ENCODE peak calls at places on chromosomes 2 and 18, in ten cellular contexts. One of them, this sample, is unnamed.

GRCh38 chr18:11323359-11323819 is 174.0 kb upstream of the PIEZO2 start:
- DNase-seq in NCI-H1694: no peak
- DNase-seq in endodermal cell: peak
- DNase-seq in activated gamma-delta T cell treated with Interleukin-2 at 50 U/mL for 16 hours: no peak
- DNase-seq in left lobe of liver: no peak
- DNase-seq in PC-3: peak
- DNase-seq in NCI-H774: no peak
- DNase-seq in NCI-H2227 treated with DMSO at 0.1 percent for 48 hours: no peak
- DNase-seq in thoracic aorta: no peak
- DNase-seq in amygdala: no peak
- DNase-seq in this sample: peak

GRCh38 chr2:233448220-233448559 is 93.9 kb downstream of the DGKD start:
- DNase-seq in thoracic aorta: no peak
- DNase-seq in NCI-H1694: no peak
- DNase-seq in endodermal cell: peak
- DNase-seq in amygdala: no peak
- DNase-seq in NCI-H2227 treated with DMSO at 0.1 percent for 48 hours: no peak
- DNase-seq in NCI-H774: no peak
- DNase-seq in PC-3: peak
- DNase-seq in activated gamma-delta T cell treated with Interleukin-2 at 50 U/mL for 16 hours: no peak
- DNase-seq in left lobe of liver: no peak
- DNase-seq in this sample: peak

GRCh38 chr2:112916625-112917024 is 5.7 kb downstream of the IL37 start:
- DNase-seq in NCI-H1694: no peak
- DNase-seq in amygdala: no peak
- DNase-seq in thoracic aorta: no peak
- DNase-seq in endodermal cell: no peak
- DNase-seq in activated gamma-delta T cell treated with Interleukin-2 at 50 U/mL for 16 hours: no peak
- DNase-seq in NCI-H774: no peak
- DNase-seq in NCI-H2227 treated with DMSO at 0.1 percent for 48 hours: no peak
- DNase-seq in left lobe of liver: no peak
- DNase-seq in PC-3: no peak
- DNase-seq in this sample: no peak

GRCh38 chr18:14029512-14029911 is 102.7 kb downstream of the ZNF519 start:
- DNase-seq in left lobe of liver: no peak
- DNase-seq in endodermal cell: no peak
- DNase-seq in amygdala: no peak
- DNase-seq in activated gamma-delta T cell treated with Interleukin-2 at 50 U/mL for 16 hours: no peak
- DNase-seq in NCI-H774: no peak
- DNase-seq in PC-3: no peak
- DNase-seq in NCI-H2227 treated with DMSO at 0.1 percent for 48 hours: no peak
- DNase-seq in thoracic aorta: no peak
- DNase-seq in NCI-H1694: no peak
- DNase-seq in this sample: no peak

GRCh38 chr2:226893206-226893605 is 57.4 kb downstream of the RHBDD1 start:
- DNase-seq in endodermal cell: no peak
- DNase-seq in amygdala: no peak
- DNase-seq in NCI-H2227 treated with DMSO at 0.1 percent for 48 hours: no peak
- DNase-seq in PC-3: no peak
- DNase-seq in thoracic aorta: no peak
- DNase-seq in activated gamma-delta T cell treated with Interleukin-2 at 50 U/mL for 16 hours: no peak
- DNase-seq in left lobe of liver: no peak
- DNase-seq in NCI-H1694: no peak
- DNase-seq in NCI-H774: no peak
- DNase-seq in this sample: no peak

GRCh38 chr2:75200140-75200985 is 1.0 kb upstream of the TACR1 start:
- DNase-seq in thoracic aorta: no peak
- DNase-seq in NCI-H1694: peak
- DNase-seq in endodermal cell: peak
- DNase-seq in PC-3: peak
- DNase-seq in NCI-H774: peak
- DNase-seq in activated gamma-delta T cell treated with Interleukin-2 at 50 U/mL for 16 hours: no peak
- DNase-seq in left lobe of liver: peak
- DNase-seq in amygdala: no peak
- DNase-seq in NCI-H2227 treated with DMSO at 0.1 percent for 48 hours: peak
- DNase-seq in this sample: peak

GRCh38 chr2:191638079-191638801 is 39.7 kb upstream of the NABP1 start:
- DNase-seq in amygdala: no peak
- DNase-seq in left lobe of liver: no peak
- DNase-seq in NCI-H2227 treated with DMSO at 0.1 percent for 48 hours: no peak
- DNase-seq in PC-3: peak
- DNase-seq in endodermal cell: peak
- DNase-seq in thoracic aorta: no peak
- DNase-seq in activated gamma-delta T cell treated with Interleukin-2 at 50 U/mL for 16 hours: no peak
- DNase-seq in NCI-H774: no peak
- DNase-seq in NCI-H1694: no peak
- DNase-seq in this sample: peak

GRCh38 chr2:225668606-225669266 is 269.2 kb downstream of the NYAP2 start:
- DNase-seq in NCI-H774: peak
- DNase-seq in left lobe of liver: no peak
- DNase-seq in PC-3: peak
- DNase-seq in amygdala: no peak
- DNase-seq in activated gamma-delta T cell treated with Interleukin-2 at 50 U/mL for 16 hours: peak
- DNase-seq in endodermal cell: no peak
- DNase-seq in thoracic aorta: no peak
- DNase-seq in NCI-H1694: peak
- DNase-seq in NCI-H2227 treated with DMSO at 0.1 percent for 48 hours: peak
- DNase-seq in this sample: peak

GRCh38 chr2:238913931-238914647 is 66.2 kb downstream of the TWIST2 start:
- DNase-seq in activated gamma-delta T cell treated with Interleukin-2 at 50 U/mL for 16 hours: no peak
- DNase-seq in PC-3: no peak
- DNase-seq in NCI-H1694: no peak
- DNase-seq in endodermal cell: peak
- DNase-seq in NCI-H774: no peak
- DNase-seq in thoracic aorta: no peak
- DNase-seq in NCI-H2227 treated with DMSO at 0.1 percent for 48 hours: no peak
- DNase-seq in left lobe of liver: no peak
- DNase-seq in amygdala: no peak
- DNase-seq in this sample: no peak

GRCh38 chr18:35026407-35027061 is 14.7 kb upstream of the MAPRE2 start:
- DNase-seq in activated gamma-delta T cell treated with Interleukin-2 at 50 U/mL for 16 hours: no peak
- DNase-seq in NCI-H1694: no peak
- DNase-seq in thoracic aorta: no peak
- DNase-seq in NCI-H2227 treated with DMSO at 0.1 percent for 48 hours: no peak
- DNase-seq in PC-3: no peak
- DNase-seq in amygdala: no peak
- DNase-seq in endodermal cell: peak
- DNase-seq in NCI-H774: no peak
- DNase-seq in left lobe of liver: no peak
- DNase-seq in this sample: peak

GRCh38 chr18:23593720-23594119 is 7.4 kb upstream of the NPC1 start:
- DNase-seq in thoracic aorta: no peak
- DNase-seq in NCI-H2227 treated with DMSO at 0.1 percent for 48 hours: no peak
- DNase-seq in PC-3: peak
- DNase-seq in activated gamma-delta T cell treated with Interleukin-2 at 50 U/mL for 16 hours: no peak
- DNase-seq in amygdala: no peak
- DNase-seq in left lobe of liver: no peak
- DNase-seq in endodermal cell: no peak
- DNase-seq in NCI-H774: no peak
- DNase-seq in NCI-H1694: no peak
- DNase-seq in this sample: no peak

GRCh38 chr2:363823-364470 is 76.1 kb upstream of the ALKAL2 start:
- DNase-seq in amygdala: no peak
- DNase-seq in PC-3: no peak
- DNase-seq in thoracic aorta: no peak
- DNase-seq in NCI-H1694: no peak
- DNase-seq in endodermal cell: no peak
- DNase-seq in left lobe of liver: no peak
- DNase-seq in NCI-H2227 treated with DMSO at 0.1 percent for 48 hours: no peak
- DNase-seq in activated gamma-delta T cell treated with Interleukin-2 at 50 U/mL for 16 hours: no peak
- DNase-seq in NCI-H774: no peak
- DNase-seq in this sample: no peak

GRCh38 chr2:60033325-60033724 is 520.1 kb downstream of the BCL11A start:
- DNase-seq in PC-3: no peak
- DNase-seq in endodermal cell: no peak
- DNase-seq in thoracic aorta: no peak
- DNase-seq in activated gamma-delta T cell treated with Interleukin-2 at 50 U/mL for 16 hours: no peak
- DNase-seq in left lobe of liver: no peak
- DNase-seq in NCI-H2227 treated with DMSO at 0.1 percent for 48 hours: no peak
- DNase-seq in NCI-H774: no peak
- DNase-seq in NCI-H1694: no peak
- DNase-seq in amygdala: no peak
- DNase-seq in this sample: no peak

GRCh38 chr18:45173327-45173726 is 441.9 kb upstream of the SLC14A2 start:
- DNase-seq in NCI-H774: no peak
- DNase-seq in NCI-H1694: no peak
- DNase-seq in PC-3: no peak
- DNase-seq in activated gamma-delta T cell treated with Interleukin-2 at 50 U/mL for 16 hours: no peak
- DNase-seq in NCI-H2227 treated with DMSO at 0.1 percent for 48 hours: no peak
- DNase-seq in thoracic aorta: no peak
- DNase-seq in amygdala: no peak
- DNase-seq in left lobe of liver: no peak
- DNase-seq in endodermal cell: no peak
- DNase-seq in this sample: no peak

GRCh38 chr18:8106603-8107002 is 502.6 kb upstream of the RAB12 start:
- DNase-seq in left lobe of liver: no peak
- DNase-seq in activated gamma-delta T cell treated with Interleukin-2 at 50 U/mL for 16 hours: no peak
- DNase-seq in NCI-H2227 treated with DMSO at 0.1 percent for 48 hours: no peak
- DNase-seq in endodermal cell: no peak
- DNase-seq in NCI-H774: no peak
- DNase-seq in NCI-H1694: no peak
- DNase-seq in amygdala: no peak
- DNase-seq in thoracic aorta: no peak
- DNase-seq in PC-3: no peak
- DNase-seq in this sample: no peak

GRCh38 chr2:42752299-42752698 is 11.6 kb downstream of the OXER1 start:
- DNase-seq in amygdala: no peak
- DNase-seq in thoracic aorta: no peak
- DNase-seq in NCI-H2227 treated with DMSO at 0.1 percent for 48 hours: no peak
- DNase-seq in left lobe of liver: no peak
- DNase-seq in NCI-H774: no peak
- DNase-seq in endodermal cell: no peak
- DNase-seq in activated gamma-delta T cell treated with Interleukin-2 at 50 U/mL for 16 hours: no peak
- DNase-seq in PC-3: no peak
- DNase-seq in NCI-H1694: no peak
- DNase-seq in this sample: no peak

GRCh38 chr2:37635359-37636208 is 35.9 kb downstream of the CDC42EP3 start:
- DNase-seq in left lobe of liver: no peak
- DNase-seq in NCI-H2227 treated with DMSO at 0.1 percent for 48 hours: no peak
- DNase-seq in thoracic aorta: no peak
- DNase-seq in endodermal cell: no peak
- DNase-seq in amygdala: no peak
- DNase-seq in NCI-H1694: no peak
- DNase-seq in PC-3: peak
- DNase-seq in activated gamma-delta T cell treated with Interleukin-2 at 50 U/mL for 16 hours: peak
- DNase-seq in NCI-H774: no peak
- DNase-seq in this sample: no peak

GRCh38 chr2:189178726-189179606 is 595 bp downstream of the COL5A2 start:
- DNase-seq in NCI-H774: no peak
- DNase-seq in thoracic aorta: no peak
- DNase-seq in endodermal cell: peak
- DNase-seq in left lobe of liver: no peak
- DNase-seq in PC-3: no peak
- DNase-seq in NCI-H2227 treated with DMSO at 0.1 percent for 48 hours: peak
- DNase-seq in activated gamma-delta T cell treated with Interleukin-2 at 50 U/mL for 16 hours: no peak
- DNase-seq in amygdala: no peak
- DNase-seq in NCI-H1694: no peak
- DNase-seq in this sample: peak

GRCh38 chr18:59266876-59267510 is 6.3 kb downstream of the RAX start:
- DNase-seq in NCI-H774: no peak
- DNase-seq in PC-3: no peak
- DNase-seq in NCI-H1694: no peak
- DNase-seq in amygdala: no peak
- DNase-seq in NCI-H2227 treated with DMSO at 0.1 percent for 48 hours: no peak
- DNase-seq in left lobe of liver: no peak
- DNase-seq in endodermal cell: no peak
- DNase-seq in activated gamma-delta T cell treated with Interleukin-2 at 50 U/mL for 16 hours: no peak
- DNase-seq in thoracic aorta: no peak
- DNase-seq in this sample: no peak

GRCh38 chr2:68757081-68757480 is 22.5 kb downstream of the ARHGAP25 start:
- DNase-seq in activated gamma-delta T cell treated with Interleukin-2 at 50 U/mL for 16 hours: no peak
- DNase-seq in amygdala: no peak
- DNase-seq in left lobe of liver: no peak
- DNase-seq in NCI-H2227 treated with DMSO at 0.1 percent for 48 hours: no peak
- DNase-seq in endodermal cell: no peak
- DNase-seq in PC-3: no peak
- DNase-seq in NCI-H1694: no peak
- DNase-seq in NCI-H774: no peak
- DNase-seq in thoracic aorta: no peak
- DNase-seq in this sample: no peak

GRCh38 chr18:47184419-47185050 is 8.4 kb upstream of the IER3IP1 start:
- DNase-seq in thoracic aorta: no peak
- DNase-seq in NCI-H2227 treated with DMSO at 0.1 percent for 48 hours: no peak
- DNase-seq in NCI-H1694: no peak
- DNase-seq in PC-3: no peak
- DNase-seq in activated gamma-delta T cell treated with Interleukin-2 at 50 U/mL for 16 hours: no peak
- DNase-seq in NCI-H774: no peak
- DNase-seq in left lobe of liver: no peak
- DNase-seq in endodermal cell: no peak
- DNase-seq in amygdala: no peak
- DNase-seq in this sample: peak

GRCh38 chr2:29011650-29012060 is 30.6 kb downstream of the TOGARAM2 start:
- DNase-seq in PC-3: no peak
- DNase-seq in NCI-H1694: peak
- DNase-seq in thoracic aorta: no peak
- DNase-seq in left lobe of liver: no peak
- DNase-seq in endodermal cell: peak
- DNase-seq in NCI-H774: peak
- DNase-seq in NCI-H2227 treated with DMSO at 0.1 percent for 48 hours: no peak
- DNase-seq in amygdala: no peak
- DNase-seq in activated gamma-delta T cell treated with Interleukin-2 at 50 U/mL for 16 hours: peak
- DNase-seq in this sample: no peak

GRCh38 chr2:165889158-165889557 is 64.4 kb downstream of the TTC21B start:
- DNase-seq in endodermal cell: no peak
- DNase-seq in NCI-H774: no peak
- DNase-seq in thoracic aorta: no peak
- DNase-seq in activated gamma-delta T cell treated with Interleukin-2 at 50 U/mL for 16 hours: no peak
- DNase-seq in PC-3: no peak
- DNase-seq in NCI-H1694: no peak
- DNase-seq in amygdala: no peak
- DNase-seq in NCI-H2227 treated with DMSO at 0.1 percent for 48 hours: no peak
- DNase-seq in left lobe of liver: no peak
- DNase-seq in this sample: no peak

GRCh38 chr2:146374505-146374904 is 1470.3 kb upstream of the ACVR2A start:
- DNase-seq in left lobe of liver: no peak
- DNase-seq in thoracic aorta: no peak
- DNase-seq in activated gamma-delta T cell treated with Interleukin-2 at 50 U/mL for 16 hours: no peak
- DNase-seq in NCI-H774: no peak
- DNase-seq in NCI-H1694: no peak
- DNase-seq in amygdala: no peak
- DNase-seq in endodermal cell: no peak
- DNase-seq in NCI-H2227 treated with DMSO at 0.1 percent for 48 hours: no peak
- DNase-seq in PC-3: peak
- DNase-seq in this sample: no peak